ENCODE peak calls at places on chromosomes 3 and 15, in seven cellular contexts. A is NB4, B is A549, Y is HepG2, C is endothelial cell of umbilical vein, V is K562, S is GM12878. M is an unnamed sample.

GRCh38 chr3:33803894-33804526 is 5.6 kb downstream of the PDCD6IP start:
- DNase-seq in A (no peak), B (no peak), Y (peak), C (no peak), V (no peak), S (no peak), M (peak)

GRCh38 chr15:43209059-43209824 is 11.6 kb downstream of the EPB42 start:
- DNase-seq in A (peak), B (peak), Y (peak), C (no peak), V (peak), S (no peak), M (peak)

GRCh38 chr3:129398803-129399144 is 29.7 kb downstream of the EFCAB12 start:
- DNase-seq in A (peak), B (no peak), Y (no peak), C (peak), V (peak), S (no peak), M (no peak)

GRCh38 chr15:50542051-50542450 is 4.4 kb downstream of the USP50 start:
- DNase-seq in A (no peak), B (no peak), Y (peak), C (no peak), V (no peak), S (no peak), M (no peak)

GRCh38 chr15:52615302-52615701 is 46.5 kb upstream of the ARPP19 start:
- DNase-seq in A (no peak), B (no peak), Y (peak), C (no peak), V (no peak), S (no peak), M (no peak)

GRCh38 chr3:54817628-54818027 is 110.2 kb downstream of the LRTM1 start:
- DNase-seq in A (no peak), B (no peak), Y (no peak), C (no peak), V (no peak), S (no peak), M (no peak)

GRCh38 chr3:24981924-24982323 is 446.1 kb upstream of the RARB start:
- DNase-seq in A (no peak), B (no peak), Y (no peak), C (no peak), V (no peak), S (no peak), M (no peak)

GRCh38 chr3:42666022-42666421 is 12.5 kb downstream of the ZBTB47 start:
- DNase-seq in A (no peak), B (no peak), Y (no peak), C (no peak), V (no peak), S (no peak), M (no peak)

GRCh38 chr3:25856902-25857518 is 67.1 kb downstream of the OXSM start:
- DNase-seq in A (peak), B (peak), Y (peak), C (peak), V (peak), S (no peak), M (no peak)

GRCh38 chr3:161213644-161214043 is 7.5 kb upstream of the NMD3 start:
- DNase-seq in A (no peak), B (no peak), Y (no peak), C (no peak), V (no peak), S (no peak), M (no peak)

GRCh38 chr3:152853196-152853595 is 18.3 kb downstream of the P2RY1 start:
- DNase-seq in A (no peak), B (no peak), Y (no peak), C (no peak), V (no peak), S (no peak), M (no peak)

GRCh38 chr3:99413504-99413903 is 224.9 kb upstream of the COL8A1 start:
- DNase-seq in A (no peak), B (no peak), Y (no peak), C (peak), V (no peak), S (no peak), M (no peak)

GRCh38 chr3:39910828-39911464 is 101.5 kb downstream of the MYRIP start:
- DNase-seq in A (no peak), B (no peak), Y (peak), C (peak), V (no peak), S (no peak), M (no peak)

GRCh38 chr15:89333959-89334509 is 590 bp downstream of the POLG start:
- DNase-seq in A (no peak), B (no peak), Y (no peak), C (no peak), V (no peak), S (no peak), M (no peak)

GRCh38 chr15:98231696-98232440 is 271.4 kb downstream of the ARRDC4 start:
- DNase-seq in A (no peak), B (no peak), Y (no peak), C (no peak), V (no peak), S (no peak), M (no peak)

GRCh38 chr3:29716213-29716612 is 435.3 kb downstream of the RBMS3 start:
- DNase-seq in A (no peak), B (no peak), Y (no peak), C (no peak), V (no peak), S (no peak), M (no peak)
- TF ChIP-seq MAX in A (no peak), B (no peak), Y (no peak), C (no peak), V (no peak), S (no peak), M (no peak)

DNA sequence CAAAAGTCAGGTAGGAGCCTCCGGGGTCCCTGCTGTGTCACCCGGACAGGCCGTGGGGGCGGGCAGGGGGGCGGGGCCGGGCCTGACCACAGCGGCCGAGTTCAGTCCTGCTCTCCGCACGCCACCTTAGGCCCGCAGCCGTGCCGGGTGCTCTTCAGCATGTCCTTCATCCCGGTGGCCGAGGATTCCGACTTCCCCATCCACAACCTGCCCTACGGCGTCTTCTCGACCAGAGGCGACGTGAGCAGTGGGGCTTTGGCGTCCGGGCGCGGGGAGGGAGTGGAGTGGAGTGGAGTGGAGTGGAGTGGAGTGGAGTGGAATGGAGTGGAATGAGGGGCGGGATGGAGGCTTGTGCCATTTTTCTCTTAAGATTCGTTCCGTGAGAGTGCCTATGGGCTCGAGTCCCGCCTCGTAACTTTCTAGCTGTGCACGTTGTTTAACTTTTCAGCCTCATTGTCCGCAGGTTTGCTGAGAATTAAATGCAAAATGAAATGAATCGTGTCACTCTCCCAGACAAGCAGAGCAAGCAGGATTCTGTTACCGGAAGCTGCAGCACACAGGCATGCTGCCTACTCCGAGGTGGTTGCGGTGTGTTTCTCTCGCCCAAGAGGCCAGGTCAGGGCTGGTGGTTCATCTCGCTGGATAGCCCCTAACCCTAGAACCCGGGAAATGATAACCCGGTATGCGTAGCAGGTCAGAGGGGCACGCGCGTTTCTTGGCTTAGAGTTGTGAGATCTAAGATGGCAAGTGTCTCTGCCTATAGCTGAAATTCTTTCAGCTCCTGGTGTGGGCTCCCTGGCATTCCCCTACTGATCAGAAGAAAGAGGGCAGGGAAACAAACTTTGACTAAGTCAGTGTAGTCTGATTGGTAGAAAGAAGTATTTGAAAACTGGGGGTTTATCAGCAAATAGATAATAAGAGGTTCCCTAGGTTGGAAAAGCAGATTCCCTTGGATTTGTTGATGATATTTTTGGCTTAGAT is at the start of gene FAH:
- DNase-seq in A (peak), B (no peak), Y (peak), C (peak), V (peak), S (no peak), M (no peak)
- TF ChIP-seq MAX in A (peak), B (peak), Y (peak), C (no peak), V (no peak), S (no peak), M (no peak)

DNA sequence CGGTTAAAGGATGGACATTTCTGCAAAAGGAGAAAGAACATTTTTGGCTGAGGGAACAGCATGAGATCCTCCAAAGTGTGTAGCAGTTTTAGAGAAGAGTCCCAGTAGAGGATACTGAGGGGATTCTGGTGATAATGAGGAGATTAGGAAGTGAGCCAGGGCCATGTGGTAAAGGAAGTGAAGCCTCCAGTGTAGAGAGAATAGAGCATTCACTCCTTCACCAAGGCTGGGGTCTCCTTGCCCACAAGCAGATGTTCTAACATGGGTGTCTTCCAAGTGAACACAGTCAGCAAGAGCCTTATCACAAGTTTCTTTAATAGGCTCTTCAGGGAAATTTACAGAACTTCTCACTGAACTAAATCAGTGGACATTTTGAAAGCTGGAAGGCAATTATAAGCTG is 173.7 kb downstream of the SSR3 start:
- DNase-seq in A (no peak), B (no peak), Y (no peak), C (no peak), V (no peak), S (no peak), M (no peak)
- TF ChIP-seq MAX in A (no peak), B (no peak), Y (no peak), C (no peak), V (no peak), S (no peak), M (no peak)

GRCh38 chr3:70821602-70822001 is 509.2 kb upstream of the MDFIC2 start:
- DNase-seq in A (no peak), B (no peak), Y (no peak), C (no peak), V (no peak), S (no peak), M (no peak)

GRCh38 chr3:70822777-70823176 is 510.3 kb upstream of the MDFIC2 start:
- DNase-seq in A (no peak), B (no peak), Y (no peak), C (no peak), V (no peak), S (no peak), M (no peak)

GRCh38 chr3:70823622-70824021 is 511.2 kb upstream of the MDFIC2 start:
- DNase-seq in A (no peak), B (no peak), Y (no peak), C (no peak), V (no peak), S (no peak), M (no peak)

GRCh38 chr3:70824078-70824477 is 511.6 kb upstream of the MDFIC2 start:
- DNase-seq in A (no peak), B (no peak), Y (no peak), C (peak), V (no peak), S (no peak), M (no peak)

GRCh38 chr3:70824785-70825184 is 512.3 kb upstream of the MDFIC2 start:
- DNase-seq in A (no peak), B (peak), Y (no peak), C (peak), V (no peak), S (no peak), M (no peak)
- TF ChIP-seq MAX in A (no peak), B (no peak), Y (no peak), C (no peak), V (no peak), S (no peak), M (no peak)

DNA sequence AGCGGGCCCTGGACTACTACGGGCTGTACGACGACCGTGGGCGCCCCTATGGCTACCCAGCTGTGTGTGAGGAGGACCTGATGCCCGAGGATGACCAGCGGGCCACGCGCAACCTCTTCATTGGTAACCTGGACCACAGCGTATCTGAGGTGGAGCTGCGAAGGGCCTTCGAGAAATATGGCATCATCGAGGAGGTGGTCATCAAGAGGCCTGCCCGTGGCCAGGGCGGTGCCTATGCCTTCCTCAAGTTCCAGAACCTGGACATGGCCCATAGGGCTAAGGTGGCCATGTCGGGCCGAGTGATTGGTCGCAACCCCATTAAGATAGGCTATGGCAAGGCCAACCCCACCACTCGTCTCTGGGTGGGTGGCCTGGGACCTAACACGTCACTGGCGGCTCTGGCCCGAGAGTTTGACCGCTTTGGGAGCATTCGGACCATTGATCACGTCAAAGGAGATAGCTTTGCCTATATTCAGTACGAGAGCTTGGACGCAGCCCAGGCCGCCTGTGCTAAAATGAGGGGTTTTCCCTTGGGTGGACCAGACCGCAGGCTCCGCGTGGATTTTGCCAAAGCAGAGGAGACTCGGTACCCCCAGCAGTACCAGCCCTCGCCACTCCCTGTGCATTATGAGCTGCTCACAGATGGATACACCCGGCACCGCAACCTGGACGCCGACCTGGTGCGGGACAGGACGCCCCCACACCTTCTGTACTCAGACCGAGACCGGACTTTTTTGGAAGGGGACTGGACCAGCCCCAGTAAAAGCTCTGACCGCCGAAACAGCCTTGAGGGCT is 1.4 kb downstream of the RBM15B start:
- DNase-seq in A (no peak), B (no peak), Y (no peak), C (no peak), V (peak), S (no peak), M (no peak)
- TF ChIP-seq MAX in A (no peak), B (no peak), Y (no peak), C (no peak), V (no peak), S (no peak), M (no peak)